ENCODE peak calls at places on chromosomes 6 and 20, in ten cellular contexts. C, T, K, H, B, L, W, D, A and I are unnamed samples.
A peak's percentile ranks its signal among the peaks of the same experiment; 100 is the strongest.

GRCh38 chr20:49028684-49029083 is 17.4 kb upstream of the CSE1L start:
- DNase-seq in C (no peak), T (no peak), K (no peak), H (no peak), B (no peak), L (peak; percentile 30), W (no peak), D (no peak), A (peak; percentile 54), I (no peak)

GRCh38 chr6:109332748-109333147 is 49.5 kb downstream of the CD164 start:
- DNase-seq in C (no peak), T (no peak), K (no peak), H (no peak), B (no peak), L (peak; percentile 24), W (no peak), D (no peak), A (no peak), I (peak; percentile 64)

GRCh38 chr6:34300332-34300751 is 51.5 kb upstream of the SMIM29 start:
- DNase-seq in C (no peak), T (no peak), K (no peak), H (no peak), B (peak; percentile 33), L (no peak), W (no peak), D (no peak), A (no peak), I (peak; percentile 54)

GRCh38 chr20:19691125-19691524 is 66.9 kb upstream of the RIN2 start:
- DNase-seq in C (no peak), T (no peak), K (no peak), H (no peak), B (no peak), L (peak; percentile 32), W (no peak), D (no peak), A (no peak), I (no peak)

GRCh38 chr6:108497883-108498282 is 62.8 kb upstream of the FOXO3 start:
- DNase-seq in C (peak; percentile 50), T (peak; percentile 61), K (no peak), H (no peak), B (peak; percentile 20), L (peak; percentile 39), W (peak; percentile 39), D (no peak), A (peak; percentile 73), I (no peak)

GRCh38 chr6:158764941-158765340 is 54.2 kb downstream of the EZR start:
- DNase-seq in C (no peak), T (no peak), K (no peak), H (no peak), B (no peak), L (peak; percentile 13), W (no peak), D (no peak), A (no peak), I (no peak)

GRCh38 chr6:156752666-156753301 is 24.4 kb upstream of the ARID1B start:
- DNase-seq in C (peak; percentile 26), T (no peak), K (peak; percentile 20), H (no peak), B (peak; percentile 43), L (no peak), W (peak; percentile 7), D (no peak), A (no peak), I (no peak)

GRCh38 chr6:37502703-37503485 is 3.2 kb upstream of the CCDC167 start:
- DNase-seq in C (no peak), T (no peak), K (no peak), H (peak; percentile 85), B (no peak), L (no peak), W (no peak), D (no peak), A (no peak), I (no peak)

GRCh38 chr6:169251822-169252804 is 1.5 kb downstream of the THBS2 start:
- DNase-seq in C (no peak), T (no peak), K (no peak), H (no peak), B (no peak), L (no peak), W (no peak), D (no peak), A (peak; percentile 59), I (no peak)

GRCh38 chr6:26494117-26494516 is 6.0 kb upstream of the BTN1A1 start:
- DNase-seq in C (no peak), T (no peak), K (no peak), H (no peak), B (no peak), L (no peak), W (no peak), D (no peak), A (no peak), I (no peak)

GRCh38 chr6:135145509-135145865 is 35.6 kb upstream of the MYB start:
- DNase-seq in C (no peak), T (no peak), K (no peak), H (no peak), B (no peak), L (no peak), W (no peak), D (no peak), A (no peak), I (no peak)

GRCh38 chr6:166589786-166590574 is 3.5 kb upstream of the RAMACL start:
- DNase-seq in C (no peak), T (no peak), K (no peak), H (no peak), B (no peak), L (no peak), W (no peak), D (no peak), A (no peak), I (no peak)

GRCh38 chr20:49811825-49812462 is 684 bp upstream of the SLC9A8 start:
- DNase-seq in C (no peak), T (no peak), K (no peak), H (no peak), B (no peak), L (peak; percentile 53), W (no peak), D (no peak), A (no peak), I (no peak)

GRCh38 chr20:51563597-51564332 is 21.2 kb upstream of the NFATC2 start:
- DNase-seq in C (no peak), T (peak; percentile 49), K (peak; percentile 68), H (no peak), B (no peak), L (peak; percentile 87), W (peak; percentile 79), D (no peak), A (peak; percentile 67), I (no peak)

GRCh38 chr6:36285187-36285612 is 15.3 kb downstream of the PNPLA1 start:
- DNase-seq in C (no peak), T (no peak), K (no peak), H (no peak), B (no peak), L (no peak), W (no peak), D (no peak), A (peak; percentile 87), I (no peak)

GRCh38 chr6:73049971-73050594 is 175.2 kb downstream of the KHDC1L start:
- DNase-seq in C (no peak), T (no peak), K (no peak), H (no peak), B (no peak), L (no peak), W (no peak), D (no peak), A (no peak), I (no peak)

GRCh38 chr6:17628873-17629272 is 28.8 kb downstream of the FAM8A1 start:
- DNase-seq in C (no peak), T (no peak), K (no peak), H (no peak), B (no peak), L (no peak), W (no peak), D (no peak), A (no peak), I (no peak)

GRCh38 chr20:56202493-56203077 is 45.9 kb upstream of the MC3R start:
- DNase-seq in C (no peak), T (no peak), K (no peak), H (no peak), B (no peak), L (peak; percentile 29), W (peak; percentile 13), D (no peak), A (no peak), I (no peak)

DNA sequence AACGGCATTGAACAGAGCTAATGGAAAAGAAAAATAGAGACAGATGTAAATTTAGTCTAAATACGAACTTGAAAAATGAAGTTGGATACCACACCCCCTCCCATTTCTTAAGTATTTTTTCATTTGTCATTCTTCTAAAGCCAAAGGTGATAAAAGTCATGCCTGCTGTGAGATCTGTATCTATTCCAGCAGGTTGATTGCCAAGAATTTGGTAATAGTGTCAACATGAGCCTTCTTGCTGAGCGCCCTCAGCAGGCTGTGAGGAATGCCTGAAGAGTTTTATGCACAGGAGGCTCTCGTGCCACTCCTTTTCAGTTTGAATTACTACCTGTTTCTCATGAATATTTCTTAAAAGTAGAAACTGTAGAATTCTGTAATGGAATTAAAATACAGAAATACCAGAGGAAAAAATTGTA is 165.4 kb downstream of the QKI start:
- DNase-seq in C (no peak), T (no peak), K (no peak), H (no peak), B (no peak), L (no peak), W (no peak), D (no peak), A (peak; percentile 39), I (no peak)
- TF ChIP-seq CTCF in C (no peak), T (no peak), K (no peak), H (no peak), B (no peak), L (no peak), W (no peak), D (no peak), A (peak; percentile 30), I (no peak)

GRCh38 chr20:653110-653589 is at the start of gene SRXN1:
- DNase-seq in C (peak; percentile 92), T (peak; percentile 87), K (peak; percentile 93), H (peak; percentile 72), B (peak; percentile 95), L (peak; percentile 96), W (peak; percentile 91), D (peak; percentile 85), A (peak; percentile 96), I (peak; percentile 93)
- TF ChIP-seq CTCF in C (peak; percentile 79), T (peak; percentile 73), K (peak; percentile 39), H (peak; percentile 70), B (peak; percentile 91), L (peak; percentile 64), W (peak; percentile 69), D (peak; percentile 26), A (peak; percentile 76), I (peak; percentile 66)

GRCh38 chr6:70210462-70210861 is 92.4 kb downstream of the COL9A1 start:
- DNase-seq in C (no peak), T (no peak), K (no peak), H (no peak), B (no peak), L (no peak), W (no peak), D (no peak), A (no peak), I (no peak)
- TF ChIP-seq CTCF in C (peak; percentile 16), T (no peak), K (no peak), H (no peak), B (no peak), L (peak; percentile 44), W (peak; percentile 58), D (no peak), A (peak; percentile 53), I (no peak)

DNA sequence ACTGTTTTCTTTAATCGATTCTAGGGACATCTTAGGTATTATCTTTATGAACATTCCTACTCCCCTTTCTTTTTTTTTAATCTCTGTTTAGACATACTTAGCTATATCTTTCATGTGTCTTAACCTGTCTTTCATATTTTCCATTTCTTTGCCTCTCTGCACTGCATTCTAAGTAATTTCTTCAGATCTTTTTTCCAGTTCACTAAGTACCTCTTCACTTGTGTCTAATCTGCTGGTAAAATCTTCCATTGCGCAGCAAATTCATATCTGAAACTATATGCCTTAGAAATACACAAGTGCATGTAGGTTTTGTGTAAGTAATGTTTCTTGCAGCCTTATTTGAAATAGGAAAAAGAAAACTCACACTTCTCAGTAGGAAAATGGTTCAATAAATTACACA is 165.4 kb upstream of the BTBD3 start:
- DNase-seq in C (no peak), T (no peak), K (no peak), H (no peak), B (no peak), L (no peak), W (no peak), D (no peak), A (no peak), I (no peak)
- TF ChIP-seq CTCF in C (no peak), T (no peak), K (no peak), H (no peak), B (no peak), L (no peak), W (no peak), D (no peak), A (no peak), I (no peak)